ENCODE peak calls at places on chromosomes 7 and 10, in ten cellular contexts. F, Q, M, N, J, G, U, O, I and P are unnamed samples.
A peak's percentile ranks its signal among the peaks of the same experiment; 100 is the strongest.

GRCh38 chr7:40880581-40880980 is 745.8 kb downstream of the SUGCT start:
- DNase-seq in F (peak; percentile 63), Q (no peak), M (no peak), N (peak; percentile 45), J (no peak), G (no peak), U (no peak), O (no peak), I (no peak), P (no peak)

GRCh38 chr7:105006367-105007139 is 7.5 kb upstream of the KMT2E start:
- DNase-seq in F (no peak), Q (no peak), M (no peak), N (no peak), J (no peak), G (no peak), U (no peak), O (no peak), I (no peak), P (no peak)

GRCh38 chr7:129332354-129333056 is 101.7 kb upstream of the STRIP2 start:
- DNase-seq in F (peak; percentile 63), Q (no peak), M (no peak), N (peak; percentile 58), J (peak; percentile 27), G (no peak), U (no peak), O (no peak), I (no peak), P (no peak)

GRCh38 chr7:131625817-131626372 is 69.5 kb upstream of the PODXL start:
- DNase-seq in F (peak; percentile 88), Q (no peak), M (no peak), N (peak; percentile 76), J (peak; percentile 71), G (no peak), U (peak; percentile 98), O (no peak), I (peak; percentile 78), P (no peak)

GRCh38 chr7:78220754-78221153 is 422.2 kb downstream of the PHTF2 start:
- DNase-seq in F (no peak), Q (no peak), M (no peak), N (no peak), J (no peak), G (no peak), U (no peak), O (no peak), I (no peak), P (no peak)

GRCh38 chr7:127189074-127189473 is 63.7 kb downstream of the GRM8 start:
- DNase-seq in F (no peak), Q (no peak), M (no peak), N (no peak), J (no peak), G (no peak), U (no peak), O (no peak), I (no peak), P (no peak)

GRCh38 chr7:31788891-31789680 is 102.1 kb downstream of the PPP1R17 start:
- DNase-seq in F (no peak), Q (no peak), M (no peak), N (no peak), J (no peak), G (no peak), U (no peak), O (no peak), I (no peak), P (no peak)

GRCh38 chr7:101362334-101363195 is at the start of gene COL26A1:
- DNase-seq in F (peak; percentile 56), Q (peak; percentile 8), M (no peak), N (no peak), J (peak; percentile 68), G (peak; percentile 58), U (no peak), O (peak; percentile 83), I (peak; percentile 61), P (peak; percentile 58)

GRCh38 chr7:2072042-2072441 is 160.7 kb downstream of the MAD1L1 start:
- DNase-seq in F (no peak), Q (no peak), M (no peak), N (no peak), J (no peak), G (peak; percentile 95), U (no peak), O (no peak), I (no peak), P (no peak)

GRCh38 chr7:146492017-146492416 is 375.4 kb downstream of the CNTNAP2 start:
- DNase-seq in F (no peak), Q (no peak), M (no peak), N (no peak), J (no peak), G (no peak), U (no peak), O (no peak), I (no peak), P (no peak)

GRCh38 chr10:788796-789748 is 99.6 kb upstream of the DIP2C start:
- DNase-seq in F (peak; percentile 88), Q (no peak), M (no peak), N (peak; percentile 70), J (peak; percentile 94), G (no peak), U (no peak), O (peak; percentile 93), I (no peak), P (no peak)

GRCh38 chr7:111855842-111856227 is 293.5 kb upstream of the IMMP2L start:
- DNase-seq in F (peak; percentile 61), Q (no peak), M (no peak), N (peak; percentile 26), J (no peak), G (no peak), U (no peak), O (no peak), I (peak; percentile 47), P (no peak)

GRCh38 chr7:101985646-101986199 is 168.3 kb downstream of the CUX1 start:
- DNase-seq in F (no peak), Q (no peak), M (no peak), N (no peak), J (no peak), G (no peak), U (no peak), O (no peak), I (no peak), P (no peak)

GRCh38 chr10:70130878-70131559 is 1.6 kb downstream of the AIFM2 start:
- DNase-seq in F (peak; percentile 84), Q (no peak), M (no peak), N (no peak), J (peak; percentile 66), G (no peak), U (no peak), O (no peak), I (no peak), P (no peak)

GRCh38 chr7:102450242-102450641 is 14.4 kb downstream of the ALKBH4 start:
- DNase-seq in F (peak; percentile 29), Q (peak; percentile 66), M (peak; percentile 46), N (no peak), J (no peak), G (peak; percentile 64), U (no peak), O (no peak), I (peak; percentile 40), P (no peak)

GRCh38 chr10:113475381-113475807 is 77.5 kb upstream of the HABP2 start:
- DNase-seq in F (no peak), Q (no peak), M (no peak), N (no peak), J (peak; percentile 63), G (no peak), U (no peak), O (no peak), I (no peak), P (no peak)

GRCh38 chr10:14386202-14386593 is 55.5 kb upstream of the FRMD4A start:
- DNase-seq in F (peak; percentile 88), Q (no peak), M (no peak), N (no peak), J (peak; percentile 73), G (no peak), U (no peak), O (no peak), I (no peak), P (no peak)

GRCh38 chr10:114525368-114525949 is 121.2 kb upstream of the AFAP1L2 start:
- DNase-seq in F (no peak), Q (peak; percentile 81), M (no peak), N (peak; percentile 86), J (no peak), G (no peak), U (no peak), O (no peak), I (no peak), P (no peak)

GRCh38 chr10:49161411-49161997 is 26.7 kb downstream of the TMEM273 start:
- DNase-seq in F (peak; percentile 61), Q (no peak), M (no peak), N (peak; percentile 7), J (peak; percentile 50), G (no peak), U (peak; percentile 28), O (no peak), I (no peak), P (no peak)

GRCh38 chr10:104101902-104102301 is 16.2 kb upstream of the COL17A1 start:
- DNase-seq in F (no peak), Q (no peak), M (no peak), N (no peak), J (no peak), G (no peak), U (no peak), O (no peak), I (no peak), P (no peak)

GRCh38 chr7:85693326-85693725 is 506.5 kb upstream of the SEMA3D start:
- DNase-seq in F (peak; percentile 25), Q (no peak), M (no peak), N (no peak), J (no peak), G (no peak), U (no peak), O (no peak), I (no peak), P (no peak)

GRCh38 chr10:33155720-33156638 is 178.5 kb downstream of the NRP1 start:
- DNase-seq in F (peak; percentile 85), Q (peak; percentile 63), M (no peak), N (no peak), J (peak; percentile 73), G (peak; percentile 35), U (peak; percentile 20), O (no peak), I (no peak), P (peak; percentile 25)

GRCh38 chr7:26863504-26864308 is 684 bp downstream of the SKAP2 start:
- DNase-seq in F (peak; percentile 59), Q (peak; percentile 49), M (no peak), N (no peak), J (no peak), G (peak; percentile 42), U (peak; percentile 15), O (no peak), I (no peak), P (peak; percentile 11)

GRCh38 chr10:21079330-21079658 is 182.2 kb upstream of the NEBL start:
- DNase-seq in F (no peak), Q (no peak), M (no peak), N (no peak), J (no peak), G (no peak), U (no peak), O (no peak), I (no peak), P (no peak)

GRCh38 chr10:33229944-33230267 is 104.6 kb downstream of the NRP1 start:
- DNase-seq in F (no peak), Q (no peak), M (no peak), N (no peak), J (no peak), G (no peak), U (no peak), O (no peak), I (no peak), P (no peak)

GRCh38 chr7:27143022-27143949 is at the start of gene HOXA5:
- DNase-seq in F (peak; percentile 88), Q (no peak), M (no peak), N (peak; percentile 97), J (peak; percentile 97), G (no peak), U (peak; percentile 86), O (peak; percentile 92), I (peak; percentile 78), P (peak; percentile 79)

GRCh38 chr7:106166651-106167342 is 54.7 kb upstream of the SYPL1 start:
- DNase-seq in F (peak; percentile 83), Q (peak; percentile 29), M (peak; percentile 18), N (peak; percentile 69), J (peak; percentile 72), G (peak; percentile 49), U (peak; percentile 57), O (no peak), I (peak; percentile 49), P (peak; percentile 67)

GRCh38 chr7:106484562-106484961 is 176.4 kb downstream of the CCDC71L start:
- DNase-seq in F (peak; percentile 68), Q (no peak), M (no peak), N (no peak), J (no peak), G (no peak), U (no peak), O (no peak), I (no peak), P (no peak)